ENCODE peak calls at places on chromosome 13, in six cellular contexts. B is K562, C is ovary, W is breast epithelium, T is upper lobe of left lung, P is suprapubic skin. J is an unnamed sample.

GRCh38 chr13:27481766-27482165 is 31.4 kb upstream of the MTIF3 start:
- DNase-seq in T (peak; percentile 60), W (no peak), B (peak; percentile 69), C (no peak), P (no peak), J (no peak)

GRCh38 chr13:77533875-77534788 is 1.4 kb upstream of the SCEL start:
- DNase-seq in P (no peak), B (no peak), W (no peak), C (no peak), T (no peak), J (no peak)

GRCh38 chr13:40779796-40780285 is 8.9 kb upstream of the MRPS31 start:
- DNase-seq in W (no peak), T (no peak), B (no peak), P (no peak), C (no peak), J (no peak)

GRCh38 chr13:75452564-75452963 is 29.4 kb downstream of the TBC1D4 start:
- DNase-seq in C (no peak), T (no peak), W (no peak), P (no peak), B (no peak), J (no peak)

GRCh38 chr13:98452851-98453250 is 124.1 kb downstream of the STK24 start:
- DNase-seq in C (no peak), W (no peak), B (no peak), P (no peak), T (peak; percentile 77), J (no peak)

GRCh38 chr13:100394005-100394695 is 194.4 kb downstream of the GGACT start:
- DNase-seq in W (no peak), B (no peak), C (no peak), T (no peak), P (no peak), J (no peak)

GRCh38 chr13:101231751-101232428 is 184.4 kb downstream of the NALCN start:
- DNase-seq in P (no peak), C (no peak), W (no peak), B (no peak), T (no peak), J (no peak)

GRCh38 chr13:108086678-108087077 is 128.7 kb downstream of the LIG4 start:
- DNase-seq in B (no peak), T (no peak), C (no peak), P (no peak), W (no peak), J (no peak)

GRCh38 chr13:110341445-110342247 is 34.6 kb downstream of the COL4A2 start:
- DNase-seq in B (no peak), T (no peak), C (peak; percentile 41), W (no peak), P (no peak), J (no peak)

GRCh38 chr13:31385534-31385933 is 185.8 kb downstream of the B3GLCT start:
- DNase-seq in B (no peak), C (no peak), T (no peak), P (no peak), W (no peak), J (no peak)

GRCh38 chr13:109402976-109403375 is 383.4 kb downstream of the IRS2 start:
- DNase-seq in B (no peak), C (no peak), P (no peak), W (no peak), T (no peak), J (no peak)

GRCh38 chr13:76723551-76724232 is 162.5 kb downstream of the KCTD12 start:
- DNase-seq in C (peak; percentile 31), T (no peak), P (no peak), W (no peak), B (no peak), J (peak; percentile 30)

GRCh38 chr13:110245421-110245899 is 61.5 kb downstream of the COL4A1 start:
- DNase-seq in T (no peak), B (no peak), P (no peak), C (no peak), W (no peak), J (no peak)

GRCh38 chr13:109131698-109132257 is 502.4 kb downstream of the MYO16 start:
- DNase-seq in T (no peak), B (no peak), C (no peak), P (no peak), W (no peak), J (no peak)

GRCh38 chr13:35768126-35768525 is 291.6 kb upstream of the MAB21L1 start:
- DNase-seq in W (no peak), C (no peak), P (no peak), B (no peak), T (no peak), J (no peak)

GRCh38 chr13:73874460-73874859 is 259.7 kb downstream of the KLF12 start:
- DNase-seq in B (no peak), T (no peak), C (no peak), P (no peak), W (no peak), J (no peak)

GRCh38 chr13:98297043-98297442 is 120.0 kb upstream of the RNF113B start:
- DNase-seq in B (no peak), P (no peak), T (no peak), C (no peak), W (no peak), J (no peak)

GRCh38 chr13:79267560-79267959 is 138.5 kb downstream of the RBM26 start:
- DNase-seq in P (no peak), B (no peak), T (no peak), C (no peak), W (no peak), J (no peak)

GRCh38 chr13:110874508-110874960 is 40.3 kb downstream of the ANKRD10 start:
- DNase-seq in C (peak; percentile 86), P (peak; percentile 90), B (peak; percentile 90), T (peak; percentile 98), W (peak; percentile 66), J (peak; percentile 96)

GRCh38 chr13:21933001-21933400 is 262.1 kb downstream of the FGF9 start:
- DNase-seq in B (no peak), W (no peak), C (no peak), T (no peak), P (no peak), J (no peak)

GRCh38 chr13:93066187-93066586 is 160.4 kb upstream of the GPC6 start:
- DNase-seq in T (no peak), W (no peak), P (no peak), C (no peak), B (no peak), J (no peak)

GRCh38 chr13:26220575-26220974 is 1.5 kb downstream of the RNF6 start:
- DNase-seq in P (no peak), C (no peak), T (no peak), B (no peak), W (no peak), J (no peak)

GRCh38 chr13:67296511-67296910 is 66.4 kb upstream of the PCDH9 start:
- DNase-seq in T (no peak), B (no peak), C (no peak), W (no peak), P (no peak), J (no peak)

GRCh38 chr13:107842562-107843180 is 372.7 kb downstream of the LIG4 start:
- DNase-seq in B (no peak), T (no peak), P (no peak), W (no peak), C (no peak), J (no peak)

GRCh38 chr13:31970237-31970930 is 61.2 kb upstream of the FRY start:
- DNase-seq in W (no peak), C (no peak), P (no peak), T (no peak), B (no peak), J (no peak)

GRCh38 chr13:48233097-48233885 is at the start of gene ITM2B:
- DNase-seq in T (peak; percentile 94), B (peak; percentile 89), C (peak; percentile 80), W (peak; percentile 36), P (peak; percentile 81), J (peak; percentile 95)
- TF ChIP-seq CTCF in T (no peak), B (peak; percentile 53), C (peak; percentile 48), W (no peak), P (no peak), J (no peak)

DNA sequence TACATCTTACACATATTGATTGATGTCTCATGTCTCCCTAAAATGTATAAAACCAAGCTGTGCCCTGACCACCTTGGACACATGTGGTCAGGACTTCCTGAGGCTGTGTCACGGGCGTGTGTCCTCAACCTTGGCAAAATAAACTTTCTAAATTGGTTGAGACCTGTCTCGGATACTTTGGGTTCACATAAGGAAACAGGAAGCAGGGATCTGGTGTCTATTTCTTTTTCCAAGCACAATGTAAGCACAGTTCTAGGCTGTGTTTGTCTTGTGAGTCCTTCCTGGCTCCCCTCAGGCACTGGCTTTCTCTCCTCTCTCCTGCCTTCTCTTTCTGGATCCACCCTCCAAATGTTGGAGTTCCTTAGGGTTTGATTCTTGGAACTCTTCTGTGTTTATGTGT is 27.6 kb upstream of the TPT1 start:
- DNase-seq in W (no peak), C (no peak), B (no peak), T (no peak), P (no peak), J (no peak)
- TF ChIP-seq POLR2A in W (no peak), C (no peak), B (no peak), T (no peak), P (no peak), J (no peak)

GRCh38 chr13:22948421-22948820 is 232.4 kb upstream of the SGCG start:
- DNase-seq in C (no peak), P (no peak), B (no peak), T (peak; percentile 18), W (no peak), J (peak; percentile 46)

GRCh38 chr13:22940736-22941135 is 240.0 kb upstream of the SGCG start:
- DNase-seq in W (no peak), T (peak; percentile 41), C (no peak), B (no peak), P (no peak), J (no peak)

GRCh38 chr13:22940090-22940710 is 240.6 kb upstream of the SGCG start:
- DNase-seq in T (peak; percentile 66), B (no peak), P (no peak), C (no peak), W (no peak), J (no peak)

GRCh38 chr13:22945321-22946226 is 235.2 kb upstream of the SGCG start:
- DNase-seq in P (no peak), T (no peak), C (no peak), B (no peak), W (no peak), J (peak; percentile 60)

GRCh38 chr13:22944378-22944777 is 236.4 kb upstream of the SGCG start:
- DNase-seq in T (peak; percentile 82), C (no peak), P (no peak), B (no peak), W (no peak), J (peak; percentile 5)
- TF ChIP-seq CTCF in T (no peak), C (no peak), P (no peak), B (peak; percentile 42), W (no peak), J (no peak)

GRCh38 chr13:44333950-44334675 is 39.5 kb upstream of the SERP2 start:
- DNase-seq in P (no peak), C (no peak), W (no peak), B (no peak), T (no peak), J (no peak)

GRCh38 chr13:44336934-44337333 is 36.7 kb upstream of the SERP2 start:
- DNase-seq in B (no peak), C (no peak), P (no peak), T (no peak), W (no peak), J (no peak)

GRCh38 chr13:44331912-44332840 is 41.4 kb upstream of the SERP2 start:
- DNase-seq in W (no peak), P (no peak), B (no peak), T (no peak), C (peak; percentile 92), J (no peak)

GRCh38 chr13:44335463-44335862 is 38.2 kb upstream of the SERP2 start:
- DNase-seq in T (no peak), P (no peak), C (no peak), B (no peak), W (no peak), J (no peak)

GRCh38 chr13:44334751-44335150 is 38.9 kb upstream of the SERP2 start:
- DNase-seq in P (no peak), B (no peak), C (no peak), T (no peak), W (no peak), J (no peak)
- TF ChIP-seq POLR2A in P (no peak), B (no peak), C (no peak), T (no peak), W (no peak), J (no peak)

J was measured in lower leg skin.